ENCODE peak calls at places on chromosomes 16 and 17, in six cellular contexts. One of them, this sample, is unnamed.

GRCh38 chr17:10702574-10702973 is 5.2 kb downstream of the ADPRM start:
- DNase-seq in upper lobe of right lung: no peak
- DNase-seq in C1 segment of cervical spinal cord: no peak
- DNase-seq in colonic mucosa: no peak
- DNase-seq in NCI-H446: no peak
- DNase-seq in DMS 273 treated with DMSO at 0.1 percent for 48 hours: no peak
- DNase-seq in this sample: no peak

GRCh38 chr16:21590791-21591190 is 8.6 kb upstream of the METTL9 start:
- DNase-seq in upper lobe of right lung: no peak
- DNase-seq in C1 segment of cervical spinal cord: no peak
- DNase-seq in colonic mucosa: no peak
- DNase-seq in NCI-H446: no peak
- DNase-seq in DMS 273 treated with DMSO at 0.1 percent for 48 hours: no peak
- DNase-seq in this sample: no peak

GRCh38 chr16:84514874-84515835 is 10.7 kb upstream of the MEAK7 start:
- DNase-seq in upper lobe of right lung: peak
- DNase-seq in C1 segment of cervical spinal cord: no peak
- DNase-seq in colonic mucosa: no peak
- DNase-seq in NCI-H446: no peak
- DNase-seq in DMS 273 treated with DMSO at 0.1 percent for 48 hours: no peak
- DNase-seq in this sample: no peak

GRCh38 chr17:50258647-50259483 is 15.4 kb upstream of the TMEM92 start:
- DNase-seq in upper lobe of right lung: no peak
- DNase-seq in C1 segment of cervical spinal cord: no peak
- DNase-seq in colonic mucosa: no peak
- DNase-seq in NCI-H446: no peak
- DNase-seq in DMS 273 treated with DMSO at 0.1 percent for 48 hours: no peak
- DNase-seq in this sample: no peak

GRCh38 chr17:76444518-76445311 is 8.2 kb downstream of the UBE2O start:
- DNase-seq in upper lobe of right lung: no peak
- DNase-seq in C1 segment of cervical spinal cord: no peak
- DNase-seq in colonic mucosa: no peak
- DNase-seq in NCI-H446: no peak
- DNase-seq in DMS 273 treated with DMSO at 0.1 percent for 48 hours: no peak
- DNase-seq in this sample: no peak

GRCh38 chr16:50267651-50268050 is 1.3 kb downstream of the ADCY7 start:
- DNase-seq in upper lobe of right lung: peak
- DNase-seq in C1 segment of cervical spinal cord: no peak
- DNase-seq in colonic mucosa: peak
- DNase-seq in NCI-H446: no peak
- DNase-seq in DMS 273 treated with DMSO at 0.1 percent for 48 hours: no peak
- DNase-seq in this sample: no peak

GRCh38 chr16:31880322-31880979 is 6.8 kb downstream of the ZNF267 start:
- DNase-seq in upper lobe of right lung: no peak
- DNase-seq in C1 segment of cervical spinal cord: no peak
- DNase-seq in colonic mucosa: no peak
- DNase-seq in NCI-H446: no peak
- DNase-seq in DMS 273 treated with DMSO at 0.1 percent for 48 hours: no peak
- DNase-seq in this sample: no peak

GRCh38 chr17:76631821-76632565 is 11.6 kb downstream of the ST6GALNAC1 start:
- DNase-seq in upper lobe of right lung: no peak
- DNase-seq in C1 segment of cervical spinal cord: no peak
- DNase-seq in colonic mucosa: no peak
- DNase-seq in NCI-H446: no peak
- DNase-seq in DMS 273 treated with DMSO at 0.1 percent for 48 hours: no peak
- DNase-seq in this sample: no peak

GRCh38 chr17:75900691-75901533 is 3.8 kb downstream of the MRPL38 start:
- DNase-seq in upper lobe of right lung: peak
- DNase-seq in C1 segment of cervical spinal cord: no peak
- DNase-seq in colonic mucosa: no peak
- DNase-seq in NCI-H446: no peak
- DNase-seq in DMS 273 treated with DMSO at 0.1 percent for 48 hours: no peak
- DNase-seq in this sample: no peak

GRCh38 chr16:23152386-23153178 is 3.3 kb upstream of the USP31 start:
- DNase-seq in upper lobe of right lung: no peak
- DNase-seq in C1 segment of cervical spinal cord: no peak
- DNase-seq in colonic mucosa: no peak
- DNase-seq in NCI-H446: no peak
- DNase-seq in DMS 273 treated with DMSO at 0.1 percent for 48 hours: no peak
- DNase-seq in this sample: no peak

GRCh38 chr17:13537871-13538643 is 63.7 kb downstream of the HS3ST3A1 start:
- DNase-seq in upper lobe of right lung: no peak
- DNase-seq in C1 segment of cervical spinal cord: no peak
- DNase-seq in colonic mucosa: no peak
- DNase-seq in NCI-H446: no peak
- DNase-seq in DMS 273 treated with DMSO at 0.1 percent for 48 hours: no peak
- DNase-seq in this sample: no peak

GRCh38 chr17:65013613-65014391 is 42.7 kb downstream of the GNA13 start:
- DNase-seq in upper lobe of right lung: no peak
- DNase-seq in C1 segment of cervical spinal cord: no peak
- DNase-seq in colonic mucosa: no peak
- DNase-seq in NCI-H446: no peak
- DNase-seq in DMS 273 treated with DMSO at 0.1 percent for 48 hours: no peak
- DNase-seq in this sample: peak

GRCh38 chr16:27774779-27775178 is 224.8 kb downstream of the KATNIP start:
- DNase-seq in upper lobe of right lung: no peak
- DNase-seq in C1 segment of cervical spinal cord: no peak
- DNase-seq in colonic mucosa: no peak
- DNase-seq in NCI-H446: no peak
- DNase-seq in DMS 273 treated with DMSO at 0.1 percent for 48 hours: no peak
- DNase-seq in this sample: no peak